ENCODE peak calls at places on chromosomes 4 and X, in four cellular contexts. M is omental fat pad, W is hepatocyte, N is pancreas. U is an unnamed sample.

GRCh38 chr4:86688026-86688425 is 93.9 kb downstream of the PTPN13 start:
- DNase-seq in N (no peak), W (no peak), M (no peak), U (no peak)

GRCh38 chr4:120853101-120853940 is 69.2 kb downstream of the PRDM5 start:
- DNase-seq in W (no peak), N (no peak), M (no peak), U (no peak)

GRCh38 chr4:184824081-184824775 is 1.5 kb downstream of the ACSL1 start:
- DNase-seq in W (no peak), M (no peak), N (no peak), U (no peak)

GRCh38 chr4:43330288-43330687 is 437.8 kb downstream of the GRXCR1 start:
- DNase-seq in W (no peak), M (no peak), N (no peak), U (no peak)

GRCh38 chr4:88765729-88766128 is 68.1 kb upstream of the NAP1L5 start:
- DNase-seq in M (no peak), W (no peak), N (no peak), U (peak)

GRCh38 chr4:70277121-70277520 is 34.7 kb downstream of the CSN3 start:
- DNase-seq in W (no peak), N (no peak), M (no peak), U (no peak)

GRCh38 chrX:106612403-106612789 is 618 bp downstream of the RADX start:
- DNase-seq in M (no peak), N (no peak), W (peak), U (peak)

GRCh38 chr4:72319596-72319995 is 249.4 kb downstream of the ADAMTS3 start:
- DNase-seq in N (no peak), M (no peak), W (no peak), U (no peak)

GRCh38 chr4:907103-907400 is 25.1 kb downstream of the GAK start:
- DNase-seq in M (no peak), W (no peak), N (no peak), U (no peak)

GRCh38 chr4:158255727-158256324 is 45.5 kb downstream of the TMEM144 start:
- DNase-seq in M (no peak), W (peak), N (no peak), U (peak)

GRCh38 chrX:152832520-152832919 is 1.7 kb downstream of the NSDHL start:
- DNase-seq in N (no peak), W (no peak), M (no peak), U (no peak)

GRCh38 chr4:73662709-73663546 is 42.7 kb upstream of the RASSF6 start:
- DNase-seq in W (peak), N (no peak), M (no peak), U (no peak)

GRCh38 chr4:40275065-40275464 is 60.1 kb upstream of the CHRNA9 start:
- DNase-seq in W (no peak), M (no peak), N (no peak), U (no peak)

GRCh38 chr4:183256756-183257385 is 63.2 kb downstream of the CLDN22 start:
- DNase-seq in N (no peak), M (no peak), W (peak), U (peak)

GRCh38 chr4:88458091-88458740 is 1.3 kb downstream of the HERC5 start:
- DNase-seq in M (no peak), W (no peak), N (no peak), U (no peak)

GRCh38 chr4:112236040-112236439 is 4.5 kb downstream of the AP1AR start:
- DNase-seq in M (no peak), N (no peak), W (no peak), U (no peak)

GRCh38 chr4:178395798-178396197 is 953.6 kb upstream of the AGA start:
- DNase-seq in M (no peak), W (peak), N (no peak), U (no peak)
- TF ChIP-seq CTCF in M (no peak), W (peak), N (no peak), U (no peak)

GRCh38 chr4:138367942-138368341 is 125.8 kb upstream of the SLC7A11 start:
- DNase-seq in N (no peak), M (no peak), W (no peak), U (no peak)
- TF ChIP-seq CTCF in N (no peak), M (no peak), W (no peak), U (no peak)

DNA sequence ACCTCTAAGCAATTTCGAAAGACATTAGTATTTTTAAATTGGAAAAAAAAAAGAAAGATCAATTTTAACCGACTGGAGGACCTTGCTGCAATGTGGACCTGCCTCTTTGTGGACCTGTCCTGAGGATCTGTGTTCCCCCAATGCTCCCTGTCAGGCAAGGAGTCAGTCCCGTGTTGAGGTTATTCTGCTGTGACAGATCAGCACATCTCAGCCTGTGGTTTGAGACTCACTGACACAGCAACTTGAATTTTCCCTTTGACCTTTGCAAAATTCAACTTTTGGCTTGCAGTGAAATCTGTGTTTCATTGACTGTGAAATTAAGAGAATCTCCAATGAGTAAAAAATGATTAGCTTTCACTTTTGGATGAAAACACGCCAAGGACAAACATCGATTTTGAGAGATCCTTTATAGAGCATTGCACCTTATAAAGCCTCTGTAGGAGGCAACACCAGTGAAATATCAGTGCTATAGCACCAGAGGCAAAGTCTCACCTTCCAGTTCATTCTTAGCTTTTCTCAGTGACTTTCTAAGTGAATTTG is 186.9 kb downstream of the GPAT3 start:
- DNase-seq in M (no peak), W (no peak), N (no peak), U (no peak)
- TF ChIP-seq CTCF in M (no peak), W (no peak), N (no peak), U (no peak)

GRCh38 chrX:37504991-37505390 is 66.5 kb upstream of the LANCL3 start:
- DNase-seq in W (no peak), N (no peak), M (no peak), U (no peak)

DNA sequence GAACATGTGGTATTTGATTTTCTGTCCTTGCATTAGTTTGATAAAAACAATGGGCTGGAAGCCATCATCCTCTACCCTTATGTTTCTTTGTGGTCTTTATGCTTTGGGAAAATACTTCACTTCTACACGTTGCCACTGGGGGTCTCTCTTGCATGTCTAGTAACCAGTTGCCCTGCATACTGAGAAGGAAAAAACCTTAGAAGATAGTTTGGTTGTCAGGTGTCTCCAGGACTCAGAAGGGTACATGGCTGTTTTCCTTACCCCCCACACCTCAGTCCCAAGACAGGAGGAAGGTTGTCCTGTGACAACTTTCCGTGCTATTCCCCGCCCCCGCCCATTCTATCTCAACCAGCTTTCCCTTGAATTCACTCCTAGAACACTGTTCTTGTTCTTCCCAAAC is 62.1 kb upstream of the LANCL3 start:
- DNase-seq in N (no peak), M (no peak), W (peak), U (peak)
- TF ChIP-seq CTCF in N (no peak), M (no peak), W (peak), U (no peak)

DNA sequence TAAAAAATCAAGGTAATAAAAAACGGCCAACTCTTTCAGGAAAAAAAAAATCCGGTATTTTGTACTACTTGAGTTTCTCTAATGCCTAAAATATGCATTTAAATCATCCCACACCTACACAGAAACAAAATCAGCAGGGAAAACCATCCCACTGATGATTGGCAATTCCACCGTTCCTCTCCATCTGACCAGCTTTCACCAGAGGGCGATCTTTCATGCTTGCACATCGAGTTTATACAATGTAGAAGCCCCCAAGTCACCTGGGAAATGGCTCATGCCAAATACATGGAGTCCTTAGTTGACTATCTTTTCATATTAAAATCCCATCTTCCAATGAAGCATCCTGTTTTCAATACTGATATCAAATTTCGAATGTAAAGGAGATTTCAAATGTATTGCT is 69.2 kb downstream of the PTCHD1 start:
- DNase-seq in W (no peak), N (no peak), M (no peak), U (peak)
- TF ChIP-seq CTCF in W (peak), N (no peak), M (no peak), U (peak)

GRCh38 chrX:123881330-123881729 is 21.5 kb downstream of the XIAP start:
- DNase-seq in W (no peak), M (no peak), N (no peak), U (no peak)

DNA sequence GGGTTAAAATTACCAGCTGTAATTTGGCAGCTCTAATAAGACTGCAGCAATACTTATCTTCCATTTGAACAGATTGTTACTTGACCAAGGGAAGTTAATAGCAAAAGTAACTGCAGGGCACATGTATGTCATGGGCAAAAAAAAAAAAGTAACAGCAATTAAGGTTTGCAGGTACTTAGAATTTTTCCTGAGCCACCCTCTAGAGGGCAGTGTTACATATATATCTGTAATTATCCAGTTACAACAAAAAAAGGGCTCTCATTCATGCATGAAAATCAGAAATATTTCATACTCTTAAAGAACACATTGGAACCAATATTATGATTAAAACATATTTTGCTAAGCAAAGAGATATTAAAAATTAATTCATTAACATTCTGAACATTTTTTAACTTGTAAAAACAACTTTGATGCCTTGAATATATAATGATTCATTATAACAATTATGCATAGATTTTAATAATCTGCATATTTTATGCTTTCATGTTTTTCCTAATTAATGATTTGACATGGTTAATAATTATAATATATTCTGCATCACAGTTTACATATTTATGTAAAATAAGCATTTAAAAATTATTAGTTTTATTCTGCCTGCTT is 25.1 kb downstream of the XIAP start:
- DNase-seq in M (no peak), W (peak), N (peak), U (peak)
- TF ChIP-seq CTCF in M (no peak), W (peak), N (peak), U (peak)

DNA sequence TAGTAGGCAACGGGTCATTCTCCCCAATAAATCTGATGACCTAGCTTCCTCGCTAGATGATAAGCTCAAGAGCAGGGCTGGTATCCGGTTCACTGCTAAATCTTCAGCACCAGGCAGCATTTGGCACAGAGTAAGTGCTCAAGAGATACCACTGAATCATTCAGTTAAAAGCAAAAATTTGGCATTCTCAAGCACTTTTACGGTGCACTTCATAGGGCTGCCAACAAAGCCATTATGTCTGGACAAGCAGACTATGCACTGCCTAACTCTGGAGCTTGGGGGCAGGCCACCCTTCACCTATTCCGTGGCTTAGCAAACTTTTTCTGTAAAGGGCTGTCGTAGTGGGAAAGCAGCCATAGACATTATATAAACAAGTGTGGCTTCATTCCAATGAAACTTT is 23.8 kb upstream of the CXorf38 start:
- DNase-seq in N (no peak), W (peak), M (no peak), U (no peak)
- TF ChIP-seq CTCF in N (no peak), W (no peak), M (no peak), U (no peak)

GRCh38 chrX:98448524-98448923 is 1564.8 kb downstream of the RPA4 start:
- DNase-seq in W (no peak), M (no peak), N (no peak), U (no peak)

DNA sequence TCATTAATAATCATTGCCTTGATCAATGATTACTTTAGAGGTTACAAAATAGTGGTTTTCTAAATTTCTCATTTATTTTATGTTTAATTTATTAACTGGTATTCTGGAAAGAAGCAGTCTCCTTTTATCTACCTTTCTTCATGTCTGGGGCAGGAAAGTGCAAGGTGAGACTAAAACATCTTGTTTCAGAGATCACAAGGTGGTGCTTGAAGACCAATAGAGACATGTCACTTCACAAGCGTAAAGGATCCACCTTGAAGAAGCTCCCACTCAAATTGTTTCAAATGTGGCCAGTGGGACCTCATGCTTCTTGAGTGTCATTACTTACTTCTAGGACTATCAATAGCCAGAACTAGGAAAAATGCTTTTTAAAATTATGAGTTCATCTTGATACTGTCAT is 1568.7 kb downstream of the RPA4 start:
- DNase-seq in M (no peak), N (no peak), W (no peak), U (no peak)
- TF ChIP-seq CTCF in M (no peak), N (no peak), W (no peak), U (no peak)

DNA sequence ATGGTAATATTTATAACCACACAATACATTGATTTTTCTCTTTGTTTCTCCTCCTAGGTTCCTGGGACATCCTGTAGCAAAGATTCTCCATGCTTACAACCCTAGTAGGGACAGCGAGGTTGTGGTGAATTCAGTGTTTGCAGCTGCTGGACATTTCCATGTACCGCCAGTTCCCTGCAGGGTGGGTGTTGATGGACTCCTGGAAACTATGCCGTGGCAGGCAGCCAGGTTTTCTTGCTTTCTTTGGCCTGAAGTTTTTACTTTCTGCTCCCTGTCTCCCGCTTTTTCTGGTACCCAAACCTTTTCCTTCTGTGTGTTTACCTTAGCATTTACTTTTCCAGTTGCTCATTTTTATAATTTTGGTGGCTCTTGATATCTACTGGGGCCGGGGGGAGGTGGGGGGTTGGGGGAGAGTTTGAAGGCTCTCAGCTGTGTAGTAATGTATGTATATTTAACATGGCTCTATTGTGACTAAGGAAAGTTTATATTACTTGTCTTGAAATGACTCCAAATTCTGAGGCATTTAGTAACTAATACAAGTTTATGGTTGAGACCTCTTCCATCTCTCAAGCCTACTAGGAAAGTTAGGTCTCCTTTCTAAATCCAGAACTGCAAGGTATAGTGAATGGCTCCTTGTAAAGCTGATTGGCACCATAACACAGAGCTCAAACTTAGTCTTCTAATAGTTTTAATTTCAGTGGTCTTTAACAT is 89.7 kb downstream of the TMEM131L start:
- DNase-seq in M (no peak), W (peak), N (peak), U (no peak)
- TF ChIP-seq CTCF in M (no peak), W (no peak), N (no peak), U (no peak)